ENCODE peak calls at places on chromosome 5, in six cellular contexts. K is PC-3, A is uterus, L is mesenchymal stem cell, W is dorsolateral prefrontal cortex, H is sigmoid colon. D is an unnamed sample.
A peak's percentile ranks its signal among the peaks of the same experiment; 100 is the strongest.

GRCh38 chr5:98927242-98927987 is 1.4 kb downstream of the CHD1 start:
- DNase-seq in H (peak; percentile 83), K (peak; percentile 71), L (peak; percentile 81), A (peak; percentile 47), W (no peak), D (no peak)

GRCh38 chr5:1800470-1801060 is 642 bp upstream of the NDUFS6 start:
- DNase-seq in A (no peak), H (no peak), W (no peak), L (peak; percentile 58), K (peak; percentile 11), D (no peak)

GRCh38 chr5:132265336-132266030 is 8.0 kb downstream of the PDLIM4 start:
- DNase-seq in K (peak; percentile 92), W (no peak), A (peak; percentile 84), H (peak; percentile 91), L (peak; percentile 98), D (no peak)

GRCh38 chr5:155728146-155728856 is 598.7 kb upstream of the SGCD start:
- DNase-seq in H (peak; percentile 70), L (peak; percentile 11), W (peak; percentile 71), K (no peak), A (peak; percentile 22), D (peak; percentile 19)

GRCh38 chr5:1831677-1832313 is 30.6 kb downstream of the NDUFS6 start:
- DNase-seq in H (no peak), K (no peak), W (peak; percentile 11), L (no peak), A (no peak), D (no peak)

GRCh38 chr5:77645158-77645994 is 6.9 kb upstream of the OTP start:
- DNase-seq in K (no peak), L (peak; percentile 12), H (no peak), W (no peak), A (no peak), D (no peak)

GRCh38 chr5:93017854-93018253 is 563.2 kb downstream of the NR2F1-AS1 start:
- DNase-seq in H (no peak), L (peak; percentile 44), K (peak; percentile 91), A (no peak), W (no peak), D (no peak)

GRCh38 chr5:141182248-141182647 is at the start of gene PCDHB16:
- DNase-seq in A (peak; percentile 39), L (no peak), H (peak; percentile 74), K (no peak), W (no peak), D (no peak)

GRCh38 chr5:177515580-177515979 is 1.2 kb downstream of the DDX41 start:
- DNase-seq in A (no peak), H (no peak), L (no peak), K (no peak), W (no peak), D (no peak)

GRCh38 chr5:15943487-15943886 is 236.1 kb downstream of the MARCHF11 start:
- DNase-seq in L (peak; percentile 30), H (no peak), K (no peak), A (no peak), W (no peak), D (no peak)

GRCh38 chr5:50958852-50959457 is 292.5 kb downstream of the PARP8 start:
- DNase-seq in H (no peak), K (peak; percentile 49), A (no peak), L (peak; percentile 50), W (no peak), D (no peak)

GRCh38 chr5:68074048-68074632 is 141.4 kb upstream of the PIK3R1 start:
- DNase-seq in L (peak; percentile 14), W (no peak), H (peak; percentile 64), K (no peak), A (no peak), D (no peak)

GRCh38 chr5:176590035-176590729 is 19.8 kb downstream of the GPRIN1 start:
- DNase-seq in A (no peak), W (no peak), L (no peak), H (no peak), K (no peak), D (no peak)

GRCh38 chr5:82164109-82164956 is 113.8 kb downstream of the RPS23 start:
- DNase-seq in A (no peak), K (peak; percentile 78), H (no peak), W (no peak), L (peak; percentile 79), D (no peak)

GRCh38 chr5:65663804-65664521 is 39.1 kb downstream of the SHLD3 start:
- DNase-seq in W (no peak), H (no peak), K (peak; percentile 10), A (no peak), L (peak; percentile 44), D (no peak)

GRCh38 chr5:118533166-118533565 is 455.2 kb downstream of the DTWD2 start:
- DNase-seq in H (no peak), L (no peak), W (no peak), A (no peak), K (no peak), D (no peak)

GRCh38 chr5:101517795-101518194 is 614.7 kb upstream of the ST8SIA4 start:
- DNase-seq in W (no peak), L (no peak), K (no peak), H (no peak), A (no peak), D (no peak)

GRCh38 chr5:78129632-78130031 is 164.9 kb downstream of the AP3B1 start:
- DNase-seq in L (no peak), K (no peak), H (no peak), W (no peak), A (no peak), D (no peak)

GRCh38 chr5:64331597-64332277 is 166.1 kb downstream of the RNF180 start:
- DNase-seq in L (no peak), K (no peak), H (peak; percentile 56), A (no peak), W (peak; percentile 38), D (no peak)

GRCh38 chr5:175246242-175246891 is 197.6 kb downstream of the DRD1 start:
- DNase-seq in L (peak; percentile 61), A (peak; percentile 15), H (no peak), W (peak; percentile 69), K (peak; percentile 72), D (no peak)

GRCh38 chr5:37850128-37850865 is 10.5 kb upstream of the GDNF start:
- DNase-seq in K (no peak), W (no peak), A (no peak), H (no peak), L (no peak), D (no peak)

GRCh38 chr5:135442387-135443256 is 4.5 kb downstream of the DCANP1 start:
- DNase-seq in K (no peak), A (no peak), L (no peak), W (no peak), H (peak; percentile 46), D (no peak)

GRCh38 chr5:132457371-132458225 is 33.0 kb downstream of the IRF1 start:
- DNase-seq in K (no peak), L (peak; percentile 99), A (peak; percentile 55), H (peak; percentile 81), W (no peak), D (no peak)

GRCh38 chr5:132474881-132475511 is 15.6 kb downstream of the IRF1 start:
- DNase-seq in W (no peak), L (peak; percentile 28), K (no peak), H (peak; percentile 47), A (peak; percentile 12), D (no peak)

GRCh38 chr5:73495772-73496346 is 2.4 kb upstream of the BTF3 start:
- DNase-seq in K (no peak), A (no peak), H (no peak), W (no peak), L (no peak), D (no peak)

GRCh38 chr5:74497706-74498105 is 142.8 kb downstream of the ENC1 start:
- DNase-seq in K (no peak), L (no peak), A (no peak), W (no peak), H (no peak), D (no peak)

GRCh38 chr5:93583525-93583798 is 440 bp downstream of the NR2F1 start:
- DNase-seq in W (no peak), K (peak; percentile 23), L (no peak), H (no peak), A (no peak), D (no peak)

GRCh38 chr5:73636408-73636807 is 10.4 kb downstream of the ARHGEF28 start:
- DNase-seq in H (no peak), L (no peak), A (no peak), K (no peak), W (no peak), D (no peak)

GRCh38 chr5:89081360-89081759 is 198.4 kb upstream of the MEF2C start:
- DNase-seq in K (no peak), A (no peak), H (no peak), L (no peak), W (no peak), D (no peak)

GRCh38 chr5:132221781-132222648 is 5.6 kb downstream of the P4HA2 start:
- DNase-seq in K (no peak), L (no peak), A (peak; percentile 82), W (no peak), H (peak; percentile 94), D (no peak)

GRCh38 chr5:157516016-157516415 is 56.0 kb downstream of the NIPAL4 start:
- DNase-seq in L (peak; percentile 91), K (peak; percentile 90), A (peak; percentile 65), H (no peak), W (no peak), D (peak; percentile 18)

GRCh38 chr5:138037907-138038633 is 5.2 kb upstream of the FAM13B start:
- DNase-seq in L (no peak), A (no peak), K (no peak), H (no peak), W (no peak), D (no peak)
- H3K27ac ChIP-seq in L (no peak overlapping the region), A (no peak overlapping the region), K (no peak overlapping the region), H (no peak overlapping the region), W (peak overlapping the region; percentile 88), D (peak overlapping the region; percentile 96)

DNA sequence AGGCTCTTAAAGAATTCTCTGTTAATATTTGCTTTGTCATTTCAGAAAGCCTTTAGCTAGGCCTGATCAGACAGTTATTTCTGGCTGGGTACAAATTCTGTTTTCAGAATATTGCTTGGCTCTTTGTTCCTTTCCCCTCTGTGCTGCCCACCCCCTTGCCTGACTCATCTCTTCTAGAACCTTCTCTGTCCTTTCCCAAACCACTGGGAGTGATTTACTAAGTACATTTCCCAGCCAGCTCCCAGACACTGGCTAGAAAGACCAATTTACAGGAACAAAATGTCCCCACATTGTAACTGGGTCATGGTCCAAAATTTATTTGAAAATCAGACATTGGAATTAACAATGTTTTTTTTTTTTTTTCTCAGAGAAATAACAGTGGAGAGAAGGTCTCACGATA is 133.1 kb upstream of the MAP1B start:
- DNase-seq in L (peak; percentile 16), A (peak; percentile 28), H (no peak), W (no peak), K (no peak), D (no peak)
- H3K27ac ChIP-seq in L (no peak overlapping the region), A (peak overlapping the region; percentile 26), H (peak overlapping the region; percentile 29), W (peak overlapping the region; percentile 45), K (no peak overlapping the region), D (no peak overlapping the region)

DNA sequence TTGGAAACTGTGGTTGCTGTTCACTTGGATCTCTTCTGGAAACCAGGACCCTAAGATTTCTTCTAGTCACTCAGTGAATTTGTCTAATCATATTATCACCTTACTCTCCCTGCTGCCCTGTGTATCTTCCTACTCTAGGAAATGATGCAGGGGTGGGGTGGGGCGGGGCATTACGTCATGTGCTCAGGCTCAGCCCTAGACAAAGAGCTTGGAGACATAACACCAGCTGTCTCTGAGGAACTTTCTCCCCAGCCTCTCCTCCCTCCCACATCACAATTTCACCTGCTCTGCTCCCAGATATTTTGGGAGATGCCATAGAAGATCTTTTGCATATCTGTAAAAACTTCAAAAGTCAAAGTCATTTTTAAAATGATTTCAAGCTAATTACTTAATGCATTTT is 470.4 kb downstream of the ZSWIM6 start:
- DNase-seq in H (no peak), A (no peak), W (no peak), K (no peak), L (no peak), D (no peak)
- H3K27ac ChIP-seq in H (no peak overlapping the region), A (no peak overlapping the region), W (no peak overlapping the region), K (no peak overlapping the region), L (no peak overlapping the region), D (no peak overlapping the region)

GRCh38 chr5:39422886-39423285 is 1.9 kb downstream of the DAB2 start:
- DNase-seq in W (no peak), H (no peak), K (no peak), L (no peak), A (no peak), D (no peak)
- H3K27ac ChIP-seq in W (peak overlapping the region; percentile 21), H (peak overlapping the region; percentile 84), K (peak overlapping the region; percentile 47), L (peak overlapping the region; percentile 98), A (peak overlapping the region; percentile 95), D (no peak overlapping the region)

D was measured in substantia nigra.